ENCODE peak calls at places on chromosomes 5 and 9, in nine cellular contexts. Z, A, S, Q, Y, X, H, V and P are unnamed samples.

GRCh38 chr5:32585446-32586250 is at the start of gene SUB1:
- DNase-seq in Z (peak; percentile 92), A (peak; percentile 94), S (peak; percentile 95), Q (peak; percentile 80), Y (peak; percentile 95), X (peak; percentile 91), H (peak; percentile 90), V (peak; percentile 93), P (peak; percentile 89)

GRCh38 chr5:176410486-176411180 is 5.7 kb downstream of the CLTB start:
- DNase-seq in Z (no peak), A (no peak), S (no peak), Q (no peak), Y (no peak), X (no peak), H (no peak), V (no peak), P (no peak)

GRCh38 chr9:112971415-112971814 is 40.6 kb downstream of the ZNF883 start:
- DNase-seq in Z (peak; percentile 26), A (no peak), S (no peak), Q (peak; percentile 56), Y (peak; percentile 14), X (no peak), H (peak; percentile 15), V (peak; percentile 24), P (no peak)

GRCh38 chr5:45205403-45205961 is 396.7 kb downstream of the MRPS30 start:
- DNase-seq in Z (no peak), A (no peak), S (no peak), Q (no peak), Y (no peak), X (no peak), H (no peak), V (no peak), P (no peak)

GRCh38 chr9:133463234-133463863 is 3.6 kb downstream of the CACFD1 start:
- DNase-seq in Z (no peak), A (no peak), S (no peak), Q (no peak), Y (no peak), X (no peak), H (no peak), V (no peak), P (no peak)

GRCh38 chr9:6449086-6449485 is 36.1 kb downstream of the UHRF2 start:
- DNase-seq in Z (no peak), A (no peak), S (no peak), Q (no peak), Y (no peak), X (no peak), H (no peak), V (no peak), P (no peak)

GRCh38 chr5:181160144-181160754 is 12.9 kb downstream of the OR2V2 start:
- DNase-seq in Z (peak; percentile 51), A (peak; percentile 70), S (peak; percentile 41), Q (no peak), Y (peak; percentile 52), X (peak; percentile 87), H (no peak), V (peak; percentile 69), P (peak; percentile 8)

GRCh38 chr5:163260961-163261360 is 176.4 kb upstream of the CCNG1 start:
- DNase-seq in Z (no peak), A (no peak), S (no peak), Q (no peak), Y (no peak), X (no peak), H (no peak), V (no peak), P (no peak)

GRCh38 chr5:173265433-173265832 is 30.4 kb upstream of the NKX2-5 start:
- DNase-seq in Z (no peak), A (no peak), S (no peak), Q (no peak), Y (no peak), X (no peak), H (no peak), V (peak; percentile 25), P (no peak)

GRCh38 chr9:121634800-121635261 is 16.6 kb upstream of the DAB2IP start:
- DNase-seq in Z (no peak), A (no peak), S (no peak), Q (peak; percentile 73), Y (peak; percentile 68), X (no peak), H (no peak), V (peak; percentile 41), P (no peak)

GRCh38 chr9:89593776-89594427 is 10.9 kb upstream of the GADD45G start:
- DNase-seq in Z (peak; percentile 36), A (no peak), S (peak; percentile 58), Q (peak; percentile 79), Y (peak; percentile 58), X (peak; percentile 44), H (peak; percentile 71), V (peak; percentile 29), P (no peak)

GRCh38 chr9:27362447-27363210 is 65.7 kb upstream of the EQTN start:
- DNase-seq in Z (no peak), A (no peak), S (no peak), Q (no peak), Y (no peak), X (no peak), H (no peak), V (no peak), P (no peak)

GRCh38 chr9:108466238-108466637 is 389.5 kb downstream of the ACTL7B start:
- DNase-seq in Z (no peak), A (no peak), S (no peak), Q (no peak), Y (no peak), X (no peak), H (no peak), V (peak; percentile 14), P (no peak)

GRCh38 chr5:136364307-136364706 is 1.0 kb downstream of the TRPC7 start:
- DNase-seq in Z (no peak), A (no peak), S (no peak), Q (no peak), Y (no peak), X (no peak), H (peak; percentile 4), V (no peak), P (no peak)

GRCh38 chr5:138468966-138469539 is 3.8 kb downstream of the EGR1 start:
- DNase-seq in Z (no peak), A (no peak), S (no peak), Q (no peak), Y (no peak), X (no peak), H (no peak), V (no peak), P (no peak)

GRCh38 chr5:90983148-90983547 is 400.0 kb downstream of the ARRDC3 start:
- DNase-seq in Z (peak; percentile 99), A (no peak), S (no peak), Q (no peak), Y (no peak), X (no peak), H (no peak), V (peak; percentile 16), P (no peak)

GRCh38 chr9:129408535-129409215 is 212.2 kb downstream of the C9orf50 start:
- DNase-seq in Z (no peak), A (no peak), S (no peak), Q (no peak), Y (no peak), X (no peak), H (no peak), V (no peak), P (peak; percentile 61)

GRCh38 chr5:10018670-10019069 is 231.0 kb downstream of the ATPSCKMT start:
- DNase-seq in Z (peak; percentile 87), A (no peak), S (no peak), Q (no peak), Y (no peak), X (no peak), H (no peak), V (peak; percentile 97), P (no peak)

GRCh38 chr5:56123531-56124243 is 109.4 kb downstream of the ANKRD55 start:
- DNase-seq in Z (peak; percentile 99), A (no peak), S (no peak), Q (peak; percentile 38), Y (peak; percentile 46), X (no peak), H (no peak), V (peak; percentile 100), P (no peak)

GRCh38 chr5:139246394-139246793 is 47.1 kb upstream of the MATR3 start:
- DNase-seq in Z (peak; percentile 61), A (peak; percentile 30), S (no peak), Q (peak; percentile 35), Y (no peak), X (no peak), H (peak; percentile 98), V (peak; percentile 74), P (peak; percentile 6)

GRCh38 chr5:174951151-174951780 is 226.9 kb downstream of the MSX2 start:
- DNase-seq in Z (peak; percentile 67), A (peak; percentile 64), S (peak; percentile 34), Q (peak; percentile 72), Y (peak; percentile 68), X (peak; percentile 43), H (peak; percentile 70), V (peak; percentile 74), P (peak; percentile 32)

GRCh38 chr5:57779383-57780223 is 297.0 kb upstream of the ACTBL2 start:
- DNase-seq in Z (peak; percentile 83), A (no peak), S (peak; percentile 24), Q (peak; percentile 51), Y (peak; percentile 47), X (no peak), H (peak; percentile 66), V (peak; percentile 78), P (peak; percentile 8)

GRCh38 chr5:36355513-36355912 is 53.8 kb upstream of the RANBP3L start:
- DNase-seq in Z (no peak), A (no peak), S (no peak), Q (no peak), Y (no peak), X (no peak), H (no peak), V (no peak), P (no peak)

GRCh38 chr5:142364251-142365145 is 39.7 kb upstream of the SPRY4 start:
- DNase-seq in Z (peak; percentile 41), A (no peak), S (no peak), Q (no peak), Y (peak; percentile 56), X (no peak), H (no peak), V (no peak), P (no peak)

GRCh38 chr9:120381839-120382238 is 198.1 kb downstream of the CDK5RAP2 start:
- DNase-seq in Z (no peak), A (no peak), S (no peak), Q (no peak), Y (no peak), X (no peak), H (no peak), V (no peak), P (no peak)

GRCh38 chr9:95776131-95776530 is 99.4 kb upstream of the ERCC6L2 start:
- DNase-seq in Z (no peak), A (no peak), S (no peak), Q (no peak), Y (no peak), X (no peak), H (no peak), V (peak; percentile 35), P (no peak)

GRCh38 chr5:133469846-133470245 is 142.5 kb downstream of the FSTL4 start:
- DNase-seq in Z (no peak), A (peak; percentile 52), S (no peak), Q (no peak), Y (no peak), X (no peak), H (no peak), V (no peak), P (no peak)

GRCh38 chr5:173557123-173557903 is 59.1 kb downstream of the BOD1 start:
- DNase-seq in Z (peak; percentile 16), A (peak; percentile 89), S (no peak), Q (no peak), Y (no peak), X (no peak), H (no peak), V (no peak), P (peak; percentile 95)

GRCh38 chr5:124824637-124825158 is 78.3 kb upstream of the ZNF608 start:
- DNase-seq in Z (peak; percentile 98), A (no peak), S (no peak), Q (no peak), Y (no peak), X (no peak), H (no peak), V (no peak), P (no peak)

GRCh38 chr9:131603711-131604439 is 58.6 kb downstream of the PRRT1B start:
- DNase-seq in Z (no peak), A (no peak), S (no peak), Q (no peak), Y (no peak), X (no peak), H (no peak), V (no peak), P (no peak)